ENCODE peak calls at places on chromosomes 13 and 19, in six cellular contexts. Q is left ventricle myocardium superior, C is frontal cortex, G is iris pigment epithelial cell, S is EL, W is erythroblast. T is an unnamed sample.

GRCh38 chr13:50684366-50684765 is 159.1 kb downstream of the DLEU7 start:
- DNase-seq in C (no peak), G (no peak), S (no peak), Q (peak; percentile 35), W (no peak), T (no peak)

GRCh38 chr19:10388957-10389356 is 8.6 kb upstream of the TYK2 start:
- DNase-seq in W (peak; percentile 92), C (peak; percentile 65), S (peak; percentile 76), G (peak; percentile 62), Q (peak; percentile 93), T (peak; percentile 92)

GRCh38 chr13:65595881-65596280 is 1634.3 kb downstream of the PCDH9 start:
- DNase-seq in Q (no peak), S (peak; percentile 32), C (no peak), W (no peak), G (peak; percentile 68), T (no peak)

GRCh38 chr13:65562305-65562704 is 1667.8 kb downstream of the PCDH9 start:
- DNase-seq in S (no peak), Q (no peak), G (no peak), C (no peak), W (no peak), T (no peak)

GRCh38 chr13:46595136-46595917 is 42.4 kb downstream of the LRCH1 start:
- DNase-seq in Q (no peak), C (no peak), W (no peak), S (peak; percentile 56), G (no peak), T (no peak)

GRCh38 chr19:5698635-5699422 is 8.7 kb downstream of the RPL36 start:
- DNase-seq in S (no peak), Q (no peak), G (no peak), C (no peak), W (no peak), T (no peak)

GRCh38 chr19:15115080-15115479 is 7.9 kb downstream of the SYDE1 start:
- DNase-seq in C (no peak), S (no peak), G (peak; percentile 76), Q (peak; percentile 94), W (no peak), T (peak; percentile 95)

GRCh38 chr13:38582133-38582532 is 104.7 kb upstream of the FREM2 start:
- DNase-seq in S (peak; percentile 42), Q (no peak), C (peak; percentile 3), W (peak; percentile 48), G (peak; percentile 35), T (no peak)

GRCh38 chr13:111572956-111573355 is 252.5 kb downstream of the TEX29 start:
- DNase-seq in C (no peak), S (no peak), G (no peak), Q (no peak), W (no peak), T (no peak)

GRCh38 chr13:39637890-39638289 is 17.6 kb upstream of the COG6 start:
- DNase-seq in S (no peak), G (no peak), C (no peak), Q (no peak), W (no peak), T (no peak)

GRCh38 chr13:102138635-102139225 is 263.1 kb downstream of the FGF14 start:
- DNase-seq in G (peak; percentile 17), Q (no peak), S (no peak), C (no peak), W (no peak), T (no peak)

GRCh38 chr13:44884076-44884729 is 105.1 kb downstream of the NUFIP1 start:
- DNase-seq in S (peak; percentile 85), Q (no peak), W (no peak), C (no peak), G (peak; percentile 83), T (no peak)

GRCh38 chr19:5057860-5058259 is 88.9 kb downstream of the KDM4B start:
- DNase-seq in S (peak; percentile 13), G (peak; percentile 17), C (no peak), W (no peak), Q (no peak), T (no peak)

GRCh38 chr19:12611361-12611699 is 610 bp downstream of the ZNF791 start:
- DNase-seq in W (no peak), G (peak; percentile 73), Q (peak; percentile 72), C (peak; percentile 45), S (peak; percentile 80), T (peak; percentile 75)

GRCh38 chr19:45130888-45131615 is 29.7 kb downstream of the NKPD1 start:
- DNase-seq in S (no peak), Q (no peak), W (peak; percentile 25), C (no peak), G (peak; percentile 15), T (no peak)

GRCh38 chr19:15828121-15828620 is 12.7 kb upstream of the OR10H1 start:
- DNase-seq in Q (no peak), C (no peak), W (peak; percentile 39), S (no peak), G (no peak), T (no peak)

GRCh38 chr13:77316430-77316829 is 10.5 kb downstream of the MYCBP2 start:
- DNase-seq in W (no peak), G (no peak), S (no peak), C (no peak), Q (no peak), T (no peak)

GRCh38 chr19:51025401-51025800 is 1.0 kb downstream of the KLK11 start:
- DNase-seq in G (no peak), W (no peak), S (no peak), Q (no peak), C (no peak), T (no peak)

GRCh38 chr19:23887642-23888041 is 27.0 kb upstream of the ZNF726 start:
- DNase-seq in W (no peak), G (no peak), S (no peak), C (no peak), Q (no peak), T (no peak)

GRCh38 chr19:5297272-5297669 is 43.3 kb downstream of the PTPRS start:
- DNase-seq in G (no peak), S (no peak), Q (no peak), C (no peak), W (no peak), T (no peak)

GRCh38 chr13:50387124-50387581 is 371.9 kb downstream of the KCNRG start:
- DNase-seq in C (no peak), Q (peak; percentile 79), W (peak; percentile 9), S (no peak), G (peak; percentile 59), T (peak; percentile 61)

GRCh38 chr19:54017266-54017665 is 25.8 kb downstream of the CACNG6 start:
- DNase-seq in Q (no peak), G (peak; percentile 90), C (no peak), S (peak; percentile 54), W (no peak), T (no peak)

GRCh38 chr19:1770866-1771576 is 17.7 kb downstream of the ONECUT3 start:
- DNase-seq in G (no peak), W (no peak), S (no peak), Q (no peak), C (no peak), T (no peak)

GRCh38 chr13:44814144-44814543 is 175.1 kb downstream of the NUFIP1 start:
- DNase-seq in C (no peak), G (no peak), Q (no peak), W (no peak), S (no peak), T (no peak)

GRCh38 chr19:10701955-10702307 is 692 bp downstream of the QTRT1 start:
- DNase-seq in C (no peak), Q (no peak), S (peak; percentile 29), G (no peak), W (peak; percentile 53), T (no peak)

GRCh38 chr19:56603829-56604228 is 8.7 kb downstream of the ZNF71 start:
- DNase-seq in G (peak; percentile 6), C (no peak), Q (peak; percentile 39), W (no peak), S (no peak), T (no peak)

T was measured in right cardiac atrium.